ENCODE peak calls at places on chromosomes 2 and 18, in five cellular contexts. Q is MM.1S, W is heart left ventricle, Z is left ventricle myocardium inferior, U is SK-N-SH. X is an unnamed sample.

GRCh38 chr2:173978447-173978846 is 13.3 kb upstream of the SP3 start:
- DNase-seq in Q (no peak), W (no peak), Z (no peak), U (no peak), X (no peak)

GRCh38 chr18:58239879-58240278 is 195.9 kb downstream of the NEDD4L start:
- DNase-seq in Q (no peak), W (no peak), Z (no peak), U (no peak), X (no peak)

GRCh38 chr2:237283136-237283928 is 130.6 kb downstream of the COL6A3 start:
- DNase-seq in Q (no peak), W (no peak), Z (no peak), U (no peak), X (no peak)

GRCh38 chr18:38362286-38362792 is 796.7 kb upstream of the CELF4 start:
- DNase-seq in Q (no peak), W (no peak), Z (no peak), U (no peak), X (peak; percentile 4)

GRCh38 chr2:174485763-174486613 is 841 bp downstream of the GPR155 start:
- DNase-seq in Q (peak; percentile 39), W (peak; percentile 44), Z (peak; percentile 16), U (peak; percentile 49), X (peak; percentile 46)

GRCh38 chr18:23519725-23520124 is 16.4 kb downstream of the RMC1 start:
- DNase-seq in Q (no peak), W (no peak), Z (no peak), U (no peak), X (no peak)

GRCh38 chr2:101356486-101356885 is 30.8 kb downstream of the CREG2 start:
- DNase-seq in Q (no peak), W (no peak), Z (no peak), U (no peak), X (no peak)

GRCh38 chr2:227324671-227325055 is 388 bp upstream of the MFF start:
- DNase-seq in Q (peak; percentile 14), W (no peak), Z (no peak), U (peak; percentile 64), X (peak; percentile 49)

GRCh38 chr18:72652990-72653593 is 109.0 kb upstream of the CBLN2 start:
- DNase-seq in Q (peak; percentile 74), W (no peak), Z (no peak), U (peak; percentile 61), X (peak; percentile 55)

GRCh38 chr2:216698895-216699294 is 3.5 kb upstream of the IGFBP5 start:
- DNase-seq in Q (peak; percentile 50), W (no peak), Z (no peak), U (peak; percentile 55), X (peak; percentile 62)

GRCh38 chr2:23562143-23562542 is 177.2 kb downstream of the KLHL29 start:
- DNase-seq in Q (no peak), W (no peak), Z (no peak), U (no peak), X (peak; percentile 54)

GRCh38 chr2:162085090-162085891 is 11.3 kb upstream of the DPP4 start:
- DNase-seq in Q (no peak), W (no peak), Z (no peak), U (no peak), X (no peak)

GRCh38 chr2:62672601-62673000 is 32.9 kb upstream of the EHBP1 start:
- DNase-seq in Q (no peak), W (peak; percentile 28), Z (no peak), U (no peak), X (peak; percentile 49)

GRCh38 chr2:95552911-95553310 is 38.9 kb upstream of the TRIM43 start:
- DNase-seq in Q (no peak), W (peak; percentile 67), Z (peak; percentile 53), U (no peak), X (no peak)

GRCh38 chr2:20539133-20539719 is 92.4 kb downstream of the RHOB start:
- DNase-seq in Q (no peak), W (no peak), Z (no peak), U (no peak), X (no peak)

GRCh38 chr2:176508984-176509383 is 239.7 kb downstream of the MTX2 start:
- DNase-seq in Q (no peak), W (no peak), Z (no peak), U (no peak), X (no peak)

GRCh38 chr2:10846110-10846861 is 33.7 kb upstream of the PDIA6 start:
- DNase-seq in Q (no peak), W (no peak), Z (no peak), U (no peak), X (no peak)

GRCh38 chr18:76145506-76145905 is 349.5 kb downstream of the ZNF516 start:
- DNase-seq in Q (no peak), W (no peak), Z (no peak), U (no peak), X (peak; percentile 41)

GRCh38 chr18:21257383-21257782 is 15.4 kb downstream of the GREB1L start:
- DNase-seq in Q (no peak), W (no peak), Z (no peak), U (no peak), X (no peak)

GRCh38 chr18:58344080-58344670 is 284.7 kb downstream of the ALPK2 start:
- DNase-seq in Q (no peak), W (no peak), Z (no peak), U (no peak), X (no peak)

GRCh38 chr2:14632133-14632936 is at the start of gene LRATD1:
- DNase-seq in Q (no peak), W (peak; percentile 90), Z (peak; percentile 80), U (peak; percentile 97), X (peak; percentile 95)

GRCh38 chr2:14634223-14634884 is 1.8 kb downstream of the LRATD1 start:
- DNase-seq in Q (peak; percentile 31), W (peak; percentile 88), Z (peak; percentile 73), U (peak; percentile 94), X (peak; percentile 90)

GRCh38 chr2:14633031-14633430 is 514 bp downstream of the LRATD1 start:
- DNase-seq in Q (no peak), W (no peak), Z (no peak), U (no peak), X (no peak)

GRCh38 chr2:14633451-14634211 is 1.1 kb downstream of the LRATD1 start:
- DNase-seq in Q (no peak), W (peak; percentile 20), Z (peak; percentile 15), U (peak; percentile 44), X (peak; percentile 49)

DNA sequence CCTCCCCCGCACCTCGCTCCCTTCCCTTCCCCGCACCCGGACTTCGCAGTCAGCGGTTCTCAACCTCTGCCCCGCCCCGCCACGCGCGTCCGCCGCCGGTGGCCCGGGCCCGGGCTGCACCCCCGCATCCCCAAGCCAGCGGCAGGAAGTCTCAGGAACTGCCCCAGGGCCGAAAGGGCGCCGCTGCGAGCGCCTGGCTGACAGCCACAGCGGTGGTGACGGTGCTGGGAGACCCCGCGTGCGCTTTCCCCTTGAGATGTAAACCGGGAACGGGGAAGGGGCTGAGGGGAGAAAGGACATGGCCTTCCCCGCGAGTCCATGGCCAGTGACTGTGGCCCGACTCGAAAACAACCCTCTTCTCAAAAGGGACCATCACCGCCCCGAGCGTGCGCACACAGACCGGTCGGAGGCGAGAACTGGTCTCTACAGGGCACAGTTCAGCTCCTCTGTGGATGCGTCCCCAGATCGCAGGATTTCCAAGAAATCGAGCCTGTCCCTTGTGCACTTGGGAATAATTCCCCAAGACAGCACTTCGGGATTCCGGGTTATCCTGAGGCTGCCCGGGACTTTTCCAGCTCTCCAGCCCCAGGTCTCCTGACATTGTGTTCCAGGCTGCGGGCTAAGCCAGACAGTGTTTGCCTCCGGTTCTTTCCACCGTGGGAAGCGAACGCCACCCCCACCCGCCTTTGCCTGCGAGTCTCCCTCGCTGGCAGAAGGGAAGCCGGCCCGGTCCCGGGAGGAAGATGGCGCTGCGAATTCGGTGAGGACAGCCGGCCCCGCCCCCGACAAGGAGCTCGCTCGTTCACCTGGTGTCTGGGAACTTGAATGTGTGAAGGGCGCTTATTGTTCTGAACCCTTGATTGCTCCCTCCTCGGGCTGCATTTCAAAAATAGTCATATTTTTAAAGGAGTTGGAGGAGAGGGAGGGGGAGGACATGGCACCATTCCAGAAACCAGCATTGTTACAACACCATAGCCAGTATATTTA is 2.7 kb downstream of the LRATD1 start:
- DNase-seq in Q (no peak), W (peak; percentile 82), Z (peak; percentile 70), U (peak; percentile 75), X (peak; percentile 81)
- H3K4me3 ChIP-seq in Q (no peak overlapping the region), W (peak overlapping the region; percentile 57), Z (peak overlapping the region; percentile 73), U (peak overlapping the region; percentile 67), X (peak overlapping the region; percentile 54)

GRCh38 chr18:28177828-28178635 is 1.1 kb upstream of the CDH2 start:
- DNase-seq in Q (peak; percentile 62), W (peak; percentile 77), Z (peak; percentile 71), U (peak; percentile 93), X (peak; percentile 90)
- H3K27me3 ChIP-seq in Q (no peaks in the 10 kb centered on the region), W (peaks cover 7% of the 10 kb centered on the region), Z (peaks cover 55% of the 10 kb centered on the region), U (no peaks in the 10 kb centered on the region), X (peaks cover 8% of the 10 kb centered on the region)

DNA sequence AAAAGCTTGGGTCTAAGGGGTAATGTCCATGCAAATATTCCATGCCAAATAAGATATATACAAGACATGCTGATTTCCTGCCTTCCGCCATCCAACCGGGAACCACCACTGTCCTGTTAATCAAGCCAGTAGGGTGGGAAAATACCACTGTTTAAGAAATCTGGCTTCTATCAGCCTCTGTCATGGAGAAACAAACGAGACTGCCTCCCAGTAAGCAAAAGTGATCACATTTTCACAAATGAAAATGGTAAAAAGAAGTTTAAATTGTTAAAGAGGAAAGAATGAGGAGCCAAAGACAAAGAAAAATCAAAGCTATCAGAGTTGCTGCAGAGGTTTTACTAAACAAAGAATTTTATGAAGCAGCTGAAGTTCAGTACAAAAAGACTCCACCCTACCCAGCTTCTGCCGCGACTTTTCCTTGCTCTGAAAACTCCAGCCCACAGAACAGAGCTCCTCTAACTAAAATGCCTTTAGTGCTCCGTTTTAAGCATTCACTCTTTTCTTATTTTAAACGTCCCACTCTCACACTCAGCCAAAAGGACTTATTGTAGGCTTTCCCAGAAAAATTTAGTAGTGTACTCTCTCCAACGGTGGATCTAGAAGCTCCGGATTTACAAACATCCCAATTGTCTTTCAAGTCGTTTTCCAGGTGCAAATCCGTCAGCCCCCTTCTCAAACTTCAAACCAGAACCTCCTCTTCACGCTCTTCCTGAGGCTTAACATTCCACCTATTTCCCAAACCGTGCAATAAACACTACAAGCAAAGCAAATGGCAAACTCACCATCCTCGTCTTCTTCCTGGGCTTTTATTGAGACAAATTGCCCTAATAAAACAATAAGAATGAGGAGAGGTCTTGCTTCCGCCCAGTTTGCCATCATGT is 595 bp downstream of the COL5A2 start:
- DNase-seq in Q (no peak), W (peak; percentile 29), Z (peak; percentile 17), U (no peak), X (peak; percentile 27)
- H3K4me3 ChIP-seq in Q (no peak overlapping the region), W (peak overlapping the region; percentile 70), Z (peak overlapping the region; percentile 68), U (no peak overlapping the region), X (peak overlapping the region; percentile 55)

DNA sequence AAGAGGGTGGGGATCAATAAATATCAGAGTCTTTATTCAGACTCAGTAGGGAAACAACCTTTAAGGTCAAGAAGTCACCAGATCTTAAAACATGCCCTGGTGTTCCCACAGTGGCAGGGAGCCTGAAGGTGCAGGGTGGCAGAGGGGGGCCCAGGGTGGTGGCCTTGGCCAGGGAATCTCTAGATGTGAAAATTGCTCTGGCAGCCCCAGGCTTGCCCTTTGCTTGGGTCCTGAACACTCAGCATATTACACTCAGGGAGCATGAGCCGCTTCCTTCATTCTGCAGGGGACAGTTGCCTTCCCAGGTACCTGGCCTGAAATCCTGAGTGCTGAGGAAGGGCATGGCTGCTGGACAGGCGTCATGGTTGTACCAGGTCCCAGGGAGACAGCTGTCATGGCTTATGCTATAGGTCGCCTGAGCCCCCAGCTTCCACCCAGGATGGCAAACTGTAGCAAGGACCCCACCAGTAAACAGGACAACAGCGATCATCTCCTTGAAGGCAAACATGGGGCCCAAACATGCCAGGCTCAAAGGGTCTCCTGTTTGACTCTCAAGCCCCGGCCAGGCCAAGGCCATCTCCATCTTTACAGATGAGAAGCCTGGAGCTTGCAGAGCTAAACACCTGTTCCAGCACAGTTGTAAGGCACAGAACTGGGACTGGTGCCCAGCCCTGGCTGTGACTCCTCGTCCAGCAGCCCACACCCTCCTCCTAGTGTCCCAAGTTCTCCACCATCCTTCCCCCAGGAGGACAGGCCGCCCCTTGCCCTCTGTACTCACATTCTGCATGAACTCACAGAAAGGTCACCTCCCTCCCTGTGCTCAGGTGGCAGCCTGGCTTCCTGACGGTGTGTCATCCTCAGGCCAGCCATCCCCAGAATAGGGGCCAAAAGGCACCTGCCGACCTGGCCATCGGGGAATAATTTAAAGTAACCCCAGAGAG is 14.6 kb downstream of the ABCG8 start:
- DNase-seq in Q (no peak), W (no peak), Z (no peak), U (no peak), X (peak; percentile 10)
- H3K27me3 ChIP-seq in Q (peaks cover 36% of the 10 kb centered on the region), W (no peaks in the 10 kb centered on the region), Z (peaks cover 99% of the 10 kb centered on the region), U (peaks cover 19% of the 10 kb centered on the region), X (no peaks in the 10 kb centered on the region)